ENCODE peak calls at places on chromosomes 5 and 9, in eight cellular contexts. U, J, G, V, A, I, H and L are unnamed samples.

GRCh38 chr9:27280858-27281257 is 16.1 kb downstream of the EQTN start:
- DNase-seq in G (peak; percentile 40), U (no peak), J (no peak), I (peak; percentile 8), A (no peak), V (no peak), H (no peak), L (no peak)

GRCh38 chr9:73067074-73067473 is 84.6 kb upstream of the ANXA1 start:
- DNase-seq in A (no peak), G (no peak), H (no peak), U (peak; percentile 16), I (no peak), V (no peak), J (no peak), L (no peak)

GRCh38 chr9:126211441-126212074 is 115.1 kb upstream of the MVB12B start:
- DNase-seq in H (no peak), U (no peak), G (no peak), A (no peak), V (no peak), J (no peak), I (no peak), L (no peak)

GRCh38 chr5:149496166-149496565 is 55.1 kb downstream of the CSNK1A1 start:
- DNase-seq in U (no peak), H (no peak), G (no peak), I (no peak), V (no peak), J (no peak), A (no peak), L (no peak)

GRCh38 chr5:88826959-88827585 is 55.9 kb downstream of the MEF2C start:
- DNase-seq in A (no peak), U (peak; percentile 86), H (peak; percentile 48), V (no peak), I (peak; percentile 98), G (peak; percentile 60), J (no peak), L (peak; percentile 13)

GRCh38 chr5:118557103-118557805 is 431.1 kb downstream of the DTWD2 start:
- DNase-seq in I (no peak), U (no peak), H (no peak), V (no peak), G (peak; percentile 65), A (no peak), J (no peak), L (no peak)

GRCh38 chr9:133701321-133701980 is 36.7 kb downstream of the SARDH start:
- DNase-seq in V (peak; percentile 32), G (no peak), I (no peak), H (no peak), J (no peak), A (no peak), U (no peak), L (no peak)

GRCh38 chr9:4973246-4973645 is 11.8 kb upstream of the JAK2 start:
- DNase-seq in G (no peak), U (no peak), J (no peak), I (no peak), H (no peak), A (no peak), V (no peak), L (no peak)

GRCh38 chr9:135087489-135087791 is at the start of gene OLFM1:
- DNase-seq in J (peak; percentile 73), H (peak; percentile 76), G (peak; percentile 57), I (peak; percentile 63), V (no peak), A (peak; percentile 70), U (peak; percentile 9), L (peak; percentile 80)

GRCh38 chr9:108676344-108676743 is 179.4 kb downstream of the ACTL7B start:
- DNase-seq in I (no peak), G (no peak), H (no peak), J (no peak), U (no peak), V (no peak), A (no peak), L (no peak)

GRCh38 chr5:33299621-33300208 is 141.1 kb upstream of the TARS1 start:
- DNase-seq in J (peak; percentile 30), A (no peak), G (peak; percentile 90), V (no peak), I (peak; percentile 86), U (peak; percentile 26), H (no peak), L (peak; percentile 21)

GRCh38 chr5:77867194-77867691 is 91.1 kb upstream of the TBCA start:
- DNase-seq in G (peak; percentile 36), J (no peak), I (peak; percentile 47), V (no peak), A (no peak), U (no peak), H (no peak), L (no peak)

GRCh38 chr9:8750639-8751041 is 951.1 kb upstream of the DMAC1 start:
- DNase-seq in G (peak; percentile 47), H (no peak), J (no peak), A (no peak), U (no peak), V (no peak), I (peak; percentile 1), L (no peak)

GRCh38 chr5:2021484-2022176 is 138.9 kb upstream of the IRX4 start:
- DNase-seq in U (no peak), V (no peak), J (no peak), I (no peak), G (no peak), A (no peak), H (no peak), L (no peak)
- TF ChIP-seq CTCF in U (no peak), V (no peak), J (no peak), I (no peak), G (no peak), A (no peak), H (no peak), L (no peak)

GRCh38 chr9:16058131-16058549 is 505.3 kb downstream of the CCDC171 start:
- DNase-seq in G (peak; percentile 84), I (peak; percentile 42), V (no peak), U (peak; percentile 18), H (no peak), A (no peak), J (peak; percentile 32), L (peak; percentile 13)
- TF ChIP-seq CTCF in G (no peak), I (no peak), V (no peak), U (no peak), H (no peak), A (no peak), J (no peak), L (no peak)

DNA sequence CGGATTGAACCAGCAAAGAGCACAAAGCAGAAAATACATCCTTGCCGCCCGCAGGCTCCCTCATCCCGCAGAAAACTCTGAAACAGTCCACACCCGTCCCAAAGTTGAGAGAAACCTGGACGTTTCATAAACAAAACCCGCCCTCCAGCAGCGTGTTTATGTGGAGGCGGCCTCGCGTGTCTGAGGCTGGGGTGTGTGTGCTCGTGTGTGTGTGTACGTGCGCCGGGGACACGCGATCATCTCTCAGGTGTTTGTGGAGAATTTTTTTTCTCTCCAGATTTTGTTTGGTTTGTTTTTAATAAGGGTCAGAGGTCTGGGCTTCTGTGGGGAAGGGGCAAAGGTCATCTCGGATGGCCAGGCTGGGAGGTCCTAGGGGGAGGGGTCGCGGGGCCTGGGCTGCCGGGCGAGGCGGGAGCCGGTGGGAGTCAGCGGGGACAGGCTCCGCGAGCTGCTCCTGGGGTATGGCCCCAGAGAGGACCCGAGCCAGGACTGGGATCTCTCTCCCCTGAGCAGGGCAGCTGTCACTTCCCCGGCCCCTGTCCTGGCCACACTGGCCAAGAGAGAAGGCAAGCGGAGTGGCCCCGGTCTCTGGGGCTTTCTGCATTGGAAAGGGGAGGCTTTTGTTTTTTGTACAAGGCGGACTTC is 206.4 kb downstream of the C9orf50 start:
- DNase-seq in A (peak; percentile 61), U (no peak), J (no peak), V (peak; percentile 30), G (peak; percentile 42), H (no peak), I (peak; percentile 40), L (no peak)
- TF ChIP-seq CTCF in A (no peak), U (no peak), J (no peak), V (no peak), G (no peak), H (no peak), I (no peak), L (no peak)

GRCh38 chr5:160747963-160748362 is 104.0 kb downstream of the ATP10B start:
- DNase-seq in U (peak; percentile 24), G (no peak), A (no peak), V (no peak), I (no peak), J (no peak), H (no peak), L (no peak)
- TF ChIP-seq CTCF in U (no peak), G (no peak), A (no peak), V (no peak), I (no peak), J (no peak), H (no peak), L (no peak)

DNA sequence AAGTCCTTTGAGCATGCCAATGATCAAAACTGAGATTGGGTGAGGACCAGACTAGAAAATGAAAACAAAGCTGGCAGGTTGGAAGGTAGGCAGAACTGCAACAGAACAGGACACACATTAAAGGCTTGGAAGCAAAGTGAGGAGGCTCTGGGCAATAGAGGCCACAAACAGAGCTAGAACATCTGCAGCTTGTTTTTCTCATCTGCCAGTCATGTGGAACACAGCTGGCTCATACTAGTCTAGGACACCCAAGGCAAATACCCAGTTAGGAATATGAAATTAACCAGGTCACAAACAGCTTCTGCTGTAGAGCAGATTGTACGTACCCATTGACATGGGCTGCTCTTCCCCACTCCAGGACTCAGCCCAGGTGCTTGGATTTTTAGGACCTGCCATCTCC is 61.7 kb downstream of the SPEF2 start:
- DNase-seq in H (no peak), G (peak; percentile 23), A (no peak), V (no peak), J (no peak), U (peak; percentile 20), I (no peak), L (no peak)
- TF ChIP-seq CTCF in H (no peak), G (no peak), A (no peak), V (no peak), J (no peak), U (no peak), I (no peak), L (no peak)

DNA sequence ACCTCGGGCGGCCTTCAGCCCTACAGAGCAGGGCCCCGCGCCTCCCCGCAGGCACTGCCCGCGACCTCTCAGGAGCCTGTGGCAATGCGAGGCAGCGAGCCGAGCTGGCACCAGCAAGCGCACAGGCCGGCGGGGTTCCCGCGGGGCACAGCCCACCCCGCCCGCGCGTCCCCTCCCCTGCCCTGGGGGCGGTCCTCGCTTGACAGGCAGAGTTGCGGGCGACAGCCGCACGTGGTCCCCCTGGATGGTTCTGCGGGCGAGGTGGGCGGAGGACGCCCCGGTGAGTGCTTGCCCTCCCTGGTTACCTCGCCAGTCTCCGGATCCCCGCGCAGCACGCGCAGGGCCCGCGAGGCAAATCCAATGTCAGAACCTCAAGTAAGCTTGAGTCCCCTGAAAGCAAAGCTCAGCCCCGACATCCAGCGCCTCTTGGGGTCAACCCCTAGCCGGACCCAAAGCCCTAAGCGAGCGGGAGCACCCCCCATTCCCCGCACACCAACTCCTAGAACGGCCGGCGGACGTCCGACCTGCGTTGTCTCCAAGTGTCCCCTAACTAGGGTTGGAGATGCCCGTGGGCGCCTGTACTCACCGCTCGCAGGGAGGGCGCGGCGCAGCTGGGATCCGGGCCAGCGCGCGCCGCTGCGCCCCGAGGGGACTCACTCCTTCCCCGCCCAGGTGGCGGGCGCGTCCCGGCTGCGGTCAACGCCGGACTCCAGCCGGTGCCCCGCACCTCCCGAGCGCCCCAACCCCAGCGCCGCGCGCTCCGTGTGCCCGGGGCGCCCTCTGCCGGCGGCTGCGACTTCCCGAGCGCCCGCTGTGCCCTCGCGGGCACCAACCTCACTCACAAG is at the start of gene DRD1:
- DNase-seq in J (peak; percentile 81), A (peak; percentile 66), U (peak; percentile 29), G (peak; percentile 15), V (peak; percentile 7), I (peak; percentile 13), H (peak; percentile 49), L (peak; percentile 79)
- TF ChIP-seq CTCF in J (peak; percentile 76), A (peak; percentile 85), U (peak; percentile 70), G (no peak), V (peak; percentile 45), I (peak; percentile 8), H (peak; percentile 76), L (peak; percentile 77)